ENCODE peak calls at places on chromosome 22, in ten cellular contexts. Y, F, I, H, C, G, P, W, V and S are unnamed samples.

GRCh38 chr22:18119409-18120110 is 9.0 kb downstream of the TUBA8 start:
- DNase-seq in V (no peak), Y (no peak), P (no peak), H (no peak), W (no peak), C (no peak), F (no peak), I (peak), G (no peak), S (no peak)

GRCh38 chr22:39240841-39241631 is 3.7 kb downstream of the PDGFB start:
- DNase-seq in H (peak), V (no peak), C (peak), I (peak), G (no peak), F (no peak), P (no peak), Y (peak), W (no peak), S (no peak)

GRCh38 chr22:32650553-32651345 is 150.8 kb upstream of the TIMP3 start:
- DNase-seq in H (no peak), Y (no peak), F (no peak), I (no peak), W (no peak), C (no peak), V (no peak), P (no peak), G (peak), S (no peak)

GRCh38 chr22:30506507-30506968 is 1.0 kb upstream of the SEC14L4 start:
- DNase-seq in Y (no peak), F (no peak), C (no peak), W (no peak), I (no peak), P (no peak), H (peak), G (no peak), V (no peak), S (no peak)

GRCh38 chr22:29877620-29878019 is 5.4 kb upstream of the MTMR3 start:
- DNase-seq in C (no peak), I (no peak), G (peak), P (peak), W (no peak), V (peak), Y (no peak), H (no peak), F (no peak), S (peak)

GRCh38 chr22:39482768-39483167 is 19.3 kb upstream of the MIEF1 start:
- DNase-seq in W (no peak), P (no peak), V (no peak), F (no peak), C (no peak), G (peak), H (no peak), Y (no peak), I (no peak), S (peak)

GRCh38 chr22:23820748-23821211 is 18.0 kb downstream of the DERL3 start:
- DNase-seq in P (no peak), Y (no peak), W (peak), F (no peak), G (no peak), I (no peak), V (no peak), H (peak), C (no peak), S (no peak)

GRCh38 chr22:45671783-45672563 is at the start of gene ATXN10:
- DNase-seq in V (peak), F (peak), P (peak), Y (peak), W (peak), I (peak), G (peak), C (peak), H (peak), S (peak)

GRCh38 chr22:46571642-46572250 is 34.3 kb upstream of the CELSR1 start:
- DNase-seq in W (peak), P (no peak), C (no peak), V (no peak), Y (no peak), F (no peak), G (no peak), I (no peak), H (no peak), S (no peak)

GRCh38 chr22:25364281-25364680 is 144.8 kb downstream of the CRYBB2 start:
- DNase-seq in C (no peak), F (no peak), I (no peak), W (peak), Y (no peak), P (no peak), G (no peak), V (no peak), H (peak), S (no peak)

GRCh38 chr22:32752868-32753520 is 48.5 kb upstream of the TIMP3 start:
- DNase-seq in W (no peak), Y (no peak), P (peak), G (peak), H (no peak), V (no peak), C (no peak), I (peak), F (no peak), S (peak)

GRCh38 chr22:45472426-45472825 is 30.3 kb upstream of the FBLN1 start:
- DNase-seq in P (no peak), Y (no peak), H (no peak), G (no peak), F (no peak), V (no peak), I (no peak), C (no peak), W (no peak), S (no peak)

GRCh38 chr22:40263191-40263590 is 83.1 kb upstream of the ADSL start:
- DNase-seq in C (no peak), I (no peak), V (no peak), H (no peak), W (peak), G (no peak), Y (no peak), P (no peak), F (no peak), S (peak)

GRCh38 chr22:25404923-25405853 is 159.3 kb upstream of the GRK3 start:
- DNase-seq in V (no peak), Y (peak), H (peak), P (peak), F (peak), W (peak), I (peak), C (peak), G (peak), S (peak)

GRCh38 chr22:19530751-19531150 is 6.5 kb upstream of the CLDN5 start:
- DNase-seq in P (no peak), V (no peak), F (no peak), H (no peak), G (no peak), W (no peak), I (no peak), C (no peak), Y (no peak), S (no peak)
- TF ChIP-seq CTCF in P (no peak), V (no peak), F (no peak), H (no peak), G (no peak), W (no peak), I (no peak), C (no peak), Y (no peak), S (no peak)

GRCh38 chr22:37363593-37363992 is 63.7 kb downstream of the ELFN2 start:
- DNase-seq in Y (no peak), H (no peak), V (no peak), F (no peak), I (no peak), P (no peak), G (no peak), W (no peak), C (no peak), S (no peak)

GRCh38 chr22:37365950-37366349 is 61.3 kb downstream of the ELFN2 start:
- DNase-seq in I (no peak), G (no peak), Y (no peak), F (no peak), V (no peak), W (no peak), C (no peak), H (no peak), P (no peak), S (no peak)

GRCh38 chr22:37366601-37367000 is 60.7 kb downstream of the ELFN2 start:
- DNase-seq in C (no peak), P (no peak), I (no peak), G (no peak), W (no peak), Y (no peak), F (no peak), V (no peak), H (no peak), S (no peak)

GRCh38 chr22:37358917-37359316 is 68.4 kb downstream of the ELFN2 start:
- DNase-seq in P (no peak), W (no peak), F (no peak), C (no peak), I (no peak), G (peak), H (no peak), V (no peak), Y (no peak), S (no peak)

DNA sequence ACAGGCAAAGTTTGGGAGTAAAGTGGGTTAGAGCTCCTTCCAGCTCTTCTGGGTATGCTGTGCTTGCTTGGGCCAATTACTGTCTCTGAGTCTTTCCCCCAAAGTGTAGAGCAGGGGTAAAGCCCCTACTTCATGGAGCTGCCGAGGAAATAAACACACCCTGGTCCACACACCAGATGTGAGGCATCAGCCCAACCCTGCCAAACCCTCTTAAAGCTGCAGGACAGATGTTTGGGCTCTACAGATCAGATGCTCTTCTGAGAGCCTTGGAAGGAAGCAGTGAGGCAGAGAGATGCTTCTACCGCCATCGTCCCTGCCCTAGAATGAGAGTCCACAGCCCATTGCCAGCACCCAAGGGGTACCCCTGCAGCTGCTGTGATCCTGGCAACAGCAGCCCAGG is 64.7 kb downstream of the ELFN2 start:
- DNase-seq in F (no peak), G (peak), H (no peak), P (no peak), Y (no peak), W (no peak), C (no peak), I (no peak), V (no peak), S (no peak)
- TF ChIP-seq CTCF in F (no peak), G (no peak), H (no peak), P (no peak), Y (no peak), W (no peak), C (no peak), I (no peak), V (no peak), S (no peak)

GRCh38 chr22:26584010-26584409 is 5.9 kb downstream of the TPST2 start:
- DNase-seq in G (no peak), H (no peak), W (peak), Y (no peak), I (no peak), P (no peak), C (no peak), V (no peak), F (no peak), S (no peak)

GRCh38 chr22:26581769-26582168 is 8.2 kb downstream of the TPST2 start:
- DNase-seq in V (no peak), F (no peak), P (no peak), G (no peak), Y (no peak), C (no peak), I (no peak), H (no peak), W (peak), S (no peak)

GRCh38 chr22:26586556-26587325 is 3.2 kb downstream of the TPST2 start:
- DNase-seq in H (no peak), W (peak), P (no peak), V (no peak), F (no peak), I (no peak), G (no peak), Y (no peak), C (no peak), S (no peak)

GRCh38 chr22:26587991-26588613 is 1.8 kb downstream of the TPST2 start:
- DNase-seq in G (no peak), V (no peak), C (no peak), I (no peak), F (no peak), P (no peak), W (no peak), Y (no peak), H (no peak), S (peak)

GRCh38 chr22:26585104-26585790 is 4.7 kb downstream of the TPST2 start:
- DNase-seq in P (peak), V (peak), Y (peak), C (no peak), W (peak), I (peak), H (no peak), F (peak), G (peak), S (peak)
- TF ChIP-seq CTCF in P (peak), V (peak), Y (no peak), C (no peak), W (no peak), I (no peak), H (no peak), F (no peak), G (no peak), S (peak)

DNA sequence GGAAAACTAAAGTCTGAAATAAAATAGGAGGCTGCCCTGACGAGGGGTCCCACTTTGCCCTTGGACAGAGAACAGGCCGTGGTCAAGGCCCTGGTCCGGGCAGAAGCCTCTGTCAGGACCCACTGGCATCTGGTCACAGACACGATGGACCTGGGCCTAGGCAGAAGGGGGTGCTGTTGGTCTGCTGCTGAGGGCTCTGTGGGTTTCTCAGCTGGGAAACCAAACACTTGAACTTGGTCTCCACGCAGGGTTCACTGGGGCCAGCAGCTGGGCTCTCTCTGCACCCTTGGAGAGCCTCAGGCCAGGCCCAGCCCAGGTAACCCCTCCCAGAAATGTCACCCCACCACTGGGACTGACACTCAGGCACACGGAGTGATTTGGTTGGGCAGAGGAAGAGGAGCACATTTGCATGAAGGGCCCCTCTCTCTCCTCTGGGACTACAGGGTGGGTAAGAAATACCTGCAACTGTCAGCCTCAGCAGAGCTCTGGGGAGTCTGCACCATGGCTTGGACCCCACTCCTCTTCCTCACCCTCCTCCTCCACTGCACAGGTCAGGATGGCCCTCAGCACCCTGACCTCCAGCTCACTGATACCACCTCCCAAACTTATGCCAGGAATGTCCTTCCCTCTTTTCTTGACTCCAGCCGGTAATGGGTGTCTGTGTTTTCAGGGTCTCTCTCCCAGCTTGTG is 48.1 kb upstream of the TOP3B start:
- DNase-seq in W (peak), H (peak), I (peak), C (peak), Y (no peak), G (peak), P (no peak), F (peak), V (no peak), S (peak)
- TF ChIP-seq CTCF in W (peak), H (no peak), I (no peak), C (peak), Y (no peak), G (peak), P (peak), F (no peak), V (peak), S (peak)

GRCh38 chr22:48712558-48712957 is 1115.1 kb downstream of the BRD1 start:
- DNase-seq in G (no peak), C (no peak), I (no peak), V (no peak), H (no peak), P (no peak), Y (no peak), W (peak), F (no peak), S (no peak)
- TF ChIP-seq CTCF in G (no peak), C (no peak), I (no peak), V (no peak), H (no peak), P (no peak), Y (no peak), W (no peak), F (no peak), S (no peak)